ENCODE peak calls at places on chromosomes 16 and 17, in seven cellular contexts. Y is HCT116, L is SK-N-SH, N is HepG2, X is K562, H is H1, Z is GM12878. I is an unnamed sample.

GRCh38 chr17:38511126-38512108 is 83.2 kb downstream of the ARHGAP23 start:
- DNase-seq in N (no peak), H (no peak), L (no peak), Z (no peak), Y (no peak), X (peak; percentile 6), I (no peak)

GRCh38 chr16:66399930-66400329 is 27.2 kb upstream of the BEAN1 start:
- DNase-seq in Z (no peak), X (no peak), Y (no peak), H (no peak), N (no peak), L (peak; percentile 46), I (no peak)

GRCh38 chr17:76869209-76869877 is 1.1 kb downstream of the MGAT5B start:
- DNase-seq in H (peak; percentile 75), Z (no peak), L (peak; percentile 90), Y (no peak), N (no peak), X (no peak), I (no peak)

GRCh38 chr16:83400234-83400633 is 407.5 kb upstream of the HSBP1 start:
- DNase-seq in N (no peak), Z (no peak), Y (no peak), X (no peak), H (peak; percentile 52), L (no peak), I (no peak)

GRCh38 chr17:37494971-37495370 is 5.3 kb downstream of the DUSP14 start:
- DNase-seq in H (no peak), L (no peak), X (no peak), N (peak; percentile 10), Y (no peak), Z (no peak), I (no peak)

GRCh38 chr17:69961488-69962145 is 113.4 kb upstream of the KCNJ16 start:
- DNase-seq in X (peak; percentile 9), H (peak; percentile 48), N (no peak), L (no peak), Y (no peak), Z (no peak), I (no peak)

GRCh38 chr16:64453643-64454042 is 668.2 kb downstream of the CDH11 start:
- DNase-seq in N (no peak), Z (no peak), H (no peak), Y (no peak), X (no peak), L (no peak), I (no peak)

GRCh38 chr16:68284847-68285246 is 20.5 kb downstream of the SLC7A6 start:
- DNase-seq in X (no peak), N (no peak), L (no peak), H (no peak), Z (peak; percentile 66), Y (no peak), I (no peak)

GRCh38 chr17:2125013-2125535 is 70.2 kb downstream of the HIC1 start:
- DNase-seq in X (no peak), H (no peak), Z (no peak), Y (no peak), N (no peak), L (no peak), I (no peak)

GRCh38 chr17:79622201-79622601 is 11.3 kb upstream of the RBFOX3 start:
- DNase-seq in N (no peak), Z (no peak), L (peak; percentile 36), X (no peak), Y (no peak), H (peak; percentile 39), I (no peak)

GRCh38 chr17:17059301-17059890 is 17.1 kb downstream of the MPRIP start:
- DNase-seq in H (no peak), Z (no peak), L (no peak), X (no peak), N (no peak), Y (no peak), I (no peak)

GRCh38 chr16:66081967-66082366 is 284.5 kb upstream of the CDH5 start:
- DNase-seq in H (no peak), X (no peak), L (no peak), Y (peak; percentile 61), Z (no peak), N (peak; percentile 18), I (no peak)

GRCh38 chr16:86516618-86517003 is 6.3 kb downstream of the FOXF1 start:
- DNase-seq in Y (no peak), H (no peak), N (no peak), L (no peak), Z (no peak), X (no peak), I (no peak)

GRCh38 chr17:32515677-32516383 is 29.0 kb downstream of the CDK5R1 start:
- DNase-seq in L (no peak), Z (peak; percentile 89), N (no peak), X (no peak), H (no peak), Y (no peak), I (no peak)

GRCh38 chr16:23435500-23435899 is 17.5 kb downstream of the COG7 start:
- DNase-seq in H (peak; percentile 82), Y (peak; percentile 49), X (peak; percentile 79), L (peak; percentile 67), Z (peak; percentile 15), N (peak; percentile 77), I (peak; percentile 65)

GRCh38 chr17:14135906-14136590 is 66.7 kb downstream of the COX10 start:
- DNase-seq in L (no peak), H (no peak), N (no peak), X (no peak), Y (no peak), Z (no peak), I (no peak)

GRCh38 chr16:70725912-70726828 is 40.3 kb upstream of the MTSS2 start:
- DNase-seq in X (peak; percentile 46), Y (no peak), N (no peak), Z (no peak), H (no peak), L (no peak), I (no peak)

GRCh38 chr16:72850863-72851262 is 197.1 kb downstream of the ZFHX3 start:
- DNase-seq in Y (no peak), H (no peak), N (no peak), L (no peak), Z (no peak), X (no peak), I (no peak)

GRCh38 chr16:23132921-23133532 is 16.2 kb downstream of the USP31 start:
- DNase-seq in H (no peak), L (no peak), Y (no peak), Z (no peak), N (no peak), X (no peak), I (no peak)

GRCh38 chr16:77599793-77600415 is 122.4 kb upstream of the NUDT7 start:
- DNase-seq in Z (no peak), L (peak; percentile 30), Y (peak; percentile 19), H (no peak), N (peak; percentile 41), X (peak; percentile 25), I (peak; percentile 76)

GRCh38 chr16:15911198-15911597 is 22.8 kb upstream of the CEP20 start:
- DNase-seq in X (no peak), Z (no peak), Y (no peak), H (no peak), N (no peak), L (no peak), I (no peak)

DNA sequence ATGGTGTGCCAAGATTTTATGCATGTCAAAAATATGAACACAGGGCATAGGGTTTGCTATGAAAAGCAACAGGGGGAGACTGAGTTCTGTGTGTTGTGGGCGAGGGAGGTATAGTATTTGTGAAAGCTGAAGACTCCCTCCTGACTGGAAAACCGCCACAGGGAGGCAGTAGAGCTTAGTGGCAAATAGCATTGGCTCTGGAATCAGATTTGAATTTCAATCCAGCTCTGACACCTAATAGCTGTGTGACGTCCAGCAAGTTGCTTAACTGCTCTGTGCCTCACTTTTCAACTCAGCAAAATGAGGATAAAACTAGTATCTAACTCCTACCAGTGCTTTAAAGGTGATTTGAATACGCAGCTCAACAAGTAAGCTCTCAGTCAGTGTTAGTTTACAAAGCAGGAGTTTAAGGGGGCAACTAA is 22.0 kb downstream of the KPNA2 start:
- DNase-seq in X (peak; percentile 15), Z (no peak), L (peak; percentile 24), N (no peak), H (no peak), Y (peak; percentile 32), I (no peak)
- TF ChIP-seq JUND in X (no peak), Z (no peak), L (no peak), N (no peak), H (no peak), Y (no peak), I (no peak)

DNA sequence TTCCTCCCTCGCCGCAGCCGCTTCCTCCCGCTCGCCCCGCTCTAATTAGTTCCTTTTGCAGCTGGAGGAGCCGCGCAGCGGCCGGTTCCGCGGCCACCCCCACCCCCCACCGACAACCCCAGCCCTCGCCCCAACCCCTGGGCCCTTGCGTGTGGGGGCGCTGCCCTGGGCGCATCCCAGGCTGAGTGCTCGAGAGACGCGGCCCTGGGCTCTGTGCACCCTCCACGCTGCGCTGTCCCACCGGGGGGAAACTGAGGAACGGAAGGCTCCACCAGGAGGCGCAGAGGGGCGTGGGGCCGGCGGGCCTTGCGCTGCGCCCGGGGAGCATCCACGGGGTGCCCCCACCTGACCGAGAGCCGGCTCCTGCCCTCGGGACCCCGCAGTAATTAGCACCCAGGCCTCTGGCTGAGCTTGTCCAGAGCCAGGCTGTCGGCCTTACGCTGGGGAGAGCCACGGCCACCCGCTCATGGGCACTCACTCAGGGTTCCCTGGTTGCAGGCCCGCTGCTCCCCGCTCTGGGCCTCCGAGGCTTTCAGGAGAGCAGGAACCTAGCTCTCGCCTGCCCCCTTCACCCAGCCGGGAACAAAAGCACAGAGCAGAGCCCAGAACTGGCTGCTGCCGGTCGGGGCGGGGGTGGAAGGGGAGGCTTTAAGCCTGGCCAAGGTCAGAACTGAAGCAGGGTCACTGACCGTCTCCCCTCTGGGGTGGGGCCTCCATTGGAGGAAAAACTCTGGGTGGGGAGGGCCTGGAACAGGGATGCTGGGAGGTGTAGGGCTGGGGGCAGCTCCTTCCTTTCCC is 12.1 kb downstream of the GLIS2 start:
- DNase-seq in N (peak; percentile 86), Z (no peak), X (no peak), Y (no peak), L (peak; percentile 95), H (peak; percentile 84), I (peak; percentile 79)
- TF ChIP-seq JUND in N (peak; percentile 21), Z (no peak), X (no peak), Y (no peak), L (no peak), H (no peak), I (no peak)

GRCh38 chr17:81398855-81399451 is 3.7 kb downstream of the BAHCC1 start:
- DNase-seq in X (no peak), Y (no peak), L (no peak), Z (no peak), N (no peak), H (no peak), I (no peak)

GRCh38 chr17:81397314-81398169 is 2.3 kb downstream of the BAHCC1 start:
- DNase-seq in Y (no peak), N (peak; percentile 93), X (no peak), Z (no peak), H (peak; percentile 84), L (peak; percentile 88), I (peak; percentile 85)

GRCh38 chr17:81399481-81400153 is 4.4 kb downstream of the BAHCC1 start:
- DNase-seq in Y (no peak), H (no peak), Z (no peak), L (peak; percentile 82), X (peak; percentile 69), N (no peak), I (no peak)

GRCh38 chr17:81396722-81397313 is 1.6 kb downstream of the BAHCC1 start:
- DNase-seq in L (peak; percentile 67), Y (no peak), X (no peak), N (no peak), Z (no peak), H (peak; percentile 85), I (peak; percentile 84)

GRCh38 chr17:81398170-81398854 is 3.1 kb downstream of the BAHCC1 start:
- DNase-seq in Y (no peak), L (peak; percentile 68), N (no peak), H (no peak), X (no peak), Z (no peak), I (no peak)
- TF ChIP-seq JUND in Y (no peak), L (no peak), N (no peak), H (no peak), X (no peak), Z (no peak), I (no peak)

GRCh38 chr17:28726912-28727726 is 1.1 kb upstream of the TLCD1 start:
- DNase-seq in X (peak; percentile 75), N (peak; percentile 96), H (peak; percentile 98), L (peak; percentile 88), Z (peak; percentile 85), Y (peak; percentile 89), I (peak; percentile 91)
- TF ChIP-seq JUND in X (peak; percentile 6), N (no peak), H (peak; percentile 50), L (no peak), Z (peak; percentile 55), Y (no peak), I (no peak)